ENCODE peak calls at places on chromosomes 1 and 21, in six cellular contexts. One of them, this sample, is unnamed.

GRCh38 chr21:43300496-43301423 is 126.2 kb downstream of the SIK1 start:
- DNase-seq in germinal center: no peak
- DNase-seq in AG04449: no peak
- DNase-seq in AG04450: no peak
- DNase-seq in epithelial cell of prostate: peak; percentile 52
- DNase-seq in stimulated activated effector memory CD8-positive, alpha-beta T cell treated with anti-CD3 and anti-CD28 coated beads, Interleukin-12 subunit alpha, Interleukin-12 subunit beta, amount 100 ng/mL, for 72 hours: no peak
- DNase-seq in this sample: peak; percentile 74

GRCh38 chr1:53172751-53173498 is 23.7 kb upstream of the CPT2 start:
- DNase-seq in germinal center: peak; percentile 81
- DNase-seq in AG04449: no peak
- DNase-seq in AG04450: no peak
- DNase-seq in epithelial cell of prostate: no peak
- DNase-seq in stimulated activated effector memory CD8-positive, alpha-beta T cell treated with anti-CD3 and anti-CD28 coated beads, Interleukin-12 subunit alpha, Interleukin-12 subunit beta, amount 100 ng/mL, for 72 hours: no peak
- DNase-seq in this sample: no peak

GRCh38 chr21:20902998-20903397 is 95.2 kb upstream of the NCAM2 start:
- DNase-seq in germinal center: no peak
- DNase-seq in AG04449: no peak
- DNase-seq in AG04450: no peak
- DNase-seq in epithelial cell of prostate: no peak
- DNase-seq in stimulated activated effector memory CD8-positive, alpha-beta T cell treated with anti-CD3 and anti-CD28 coated beads, Interleukin-12 subunit alpha, Interleukin-12 subunit beta, amount 100 ng/mL, for 72 hours: no peak
- DNase-seq in this sample: no peak

GRCh38 chr1:45925728-45926287 is 122.4 kb downstream of the MAST2 start:
- DNase-seq in germinal center: peak; percentile 30
- DNase-seq in AG04449: no peak
- DNase-seq in AG04450: no peak
- DNase-seq in epithelial cell of prostate: no peak
- DNase-seq in stimulated activated effector memory CD8-positive, alpha-beta T cell treated with anti-CD3 and anti-CD28 coated beads, Interleukin-12 subunit alpha, Interleukin-12 subunit beta, amount 100 ng/mL, for 72 hours: no peak
- DNase-seq in this sample: no peak

GRCh38 chr1:42139444-42139843 is 13.8 kb upstream of the GUCA2B start:
- DNase-seq in germinal center: no peak
- DNase-seq in AG04449: no peak
- DNase-seq in AG04450: no peak
- DNase-seq in epithelial cell of prostate: no peak
- DNase-seq in stimulated activated effector memory CD8-positive, alpha-beta T cell treated with anti-CD3 and anti-CD28 coated beads, Interleukin-12 subunit alpha, Interleukin-12 subunit beta, amount 100 ng/mL, for 72 hours: no peak
- DNase-seq in this sample: no peak

GRCh38 chr1:206693592-206693991 is 8.9 kb downstream of the MAPKAPK2 start:
- DNase-seq in germinal center: no peak
- DNase-seq in AG04449: no peak
- DNase-seq in AG04450: no peak
- DNase-seq in epithelial cell of prostate: no peak
- DNase-seq in stimulated activated effector memory CD8-positive, alpha-beta T cell treated with anti-CD3 and anti-CD28 coated beads, Interleukin-12 subunit alpha, Interleukin-12 subunit beta, amount 100 ng/mL, for 72 hours: no peak
- DNase-seq in this sample: no peak

GRCh38 chr1:198411240-198411639 is 129.2 kb downstream of the ATP6V1G3 start:
- DNase-seq in germinal center: no peak
- DNase-seq in AG04449: no peak
- DNase-seq in AG04450: no peak
- DNase-seq in epithelial cell of prostate: no peak
- DNase-seq in stimulated activated effector memory CD8-positive, alpha-beta T cell treated with anti-CD3 and anti-CD28 coated beads, Interleukin-12 subunit alpha, Interleukin-12 subunit beta, amount 100 ng/mL, for 72 hours: no peak
- DNase-seq in this sample: no peak

GRCh38 chr1:164602142-164602429 is 43.1 kb downstream of the PBX1 start:
- DNase-seq in germinal center: no peak
- DNase-seq in AG04449: no peak
- DNase-seq in AG04450: no peak
- DNase-seq in epithelial cell of prostate: peak; percentile 79
- DNase-seq in stimulated activated effector memory CD8-positive, alpha-beta T cell treated with anti-CD3 and anti-CD28 coated beads, Interleukin-12 subunit alpha, Interleukin-12 subunit beta, amount 100 ng/mL, for 72 hours: no peak
- DNase-seq in this sample: peak; percentile 87

GRCh38 chr1:212082765-212083406 is 47.3 kb downstream of the DTL start:
- DNase-seq in germinal center: no peak
- DNase-seq in AG04449: no peak
- DNase-seq in AG04450: no peak
- DNase-seq in epithelial cell of prostate: no peak
- DNase-seq in stimulated activated effector memory CD8-positive, alpha-beta T cell treated with anti-CD3 and anti-CD28 coated beads, Interleukin-12 subunit alpha, Interleukin-12 subunit beta, amount 100 ng/mL, for 72 hours: no peak
- DNase-seq in this sample: no peak

GRCh38 chr1:67612690-67613322 is 72.2 kb upstream of the GADD45A start:
- DNase-seq in germinal center: no peak
- DNase-seq in AG04449: no peak
- DNase-seq in AG04450: no peak
- DNase-seq in epithelial cell of prostate: no peak
- DNase-seq in stimulated activated effector memory CD8-positive, alpha-beta T cell treated with anti-CD3 and anti-CD28 coated beads, Interleukin-12 subunit alpha, Interleukin-12 subunit beta, amount 100 ng/mL, for 72 hours: no peak
- DNase-seq in this sample: no peak

GRCh38 chr1:27971674-27972073 is 11.9 kb downstream of the XKR8 start:
- DNase-seq in germinal center: no peak
- DNase-seq in AG04449: no peak
- DNase-seq in AG04450: no peak
- DNase-seq in epithelial cell of prostate: no peak
- DNase-seq in stimulated activated effector memory CD8-positive, alpha-beta T cell treated with anti-CD3 and anti-CD28 coated beads, Interleukin-12 subunit alpha, Interleukin-12 subunit beta, amount 100 ng/mL, for 72 hours: no peak
- DNase-seq in this sample: no peak

GRCh38 chr1:37657620-37658412 is 23.1 kb upstream of the RSPO1 start:
- DNase-seq in germinal center: no peak
- DNase-seq in AG04449: no peak
- DNase-seq in AG04450: no peak
- DNase-seq in epithelial cell of prostate: no peak
- DNase-seq in stimulated activated effector memory CD8-positive, alpha-beta T cell treated with anti-CD3 and anti-CD28 coated beads, Interleukin-12 subunit alpha, Interleukin-12 subunit beta, amount 100 ng/mL, for 72 hours: no peak
- DNase-seq in this sample: no peak

GRCh38 chr1:116290085-116290670 is 82.9 kb upstream of the ATP1A1 start:
- DNase-seq in germinal center: no peak
- DNase-seq in AG04449: no peak
- DNase-seq in AG04450: no peak
- DNase-seq in epithelial cell of prostate: peak; percentile 76
- DNase-seq in stimulated activated effector memory CD8-positive, alpha-beta T cell treated with anti-CD3 and anti-CD28 coated beads, Interleukin-12 subunit alpha, Interleukin-12 subunit beta, amount 100 ng/mL, for 72 hours: no peak
- DNase-seq in this sample: peak; percentile 95

GRCh38 chr1:156165083-156165482 is 11.7 kb downstream of the SEMA4A start:
- DNase-seq in germinal center: no peak
- DNase-seq in AG04449: no peak
- DNase-seq in AG04450: no peak
- DNase-seq in epithelial cell of prostate: no peak
- DNase-seq in stimulated activated effector memory CD8-positive, alpha-beta T cell treated with anti-CD3 and anti-CD28 coated beads, Interleukin-12 subunit alpha, Interleukin-12 subunit beta, amount 100 ng/mL, for 72 hours: no peak
- DNase-seq in this sample: peak; percentile 66

GRCh38 chr1:160675641-160676410 is 29.0 kb upstream of the SLAMF1 start:
- DNase-seq in germinal center: peak; percentile 58
- DNase-seq in AG04449: peak; percentile 21
- DNase-seq in AG04450: peak; percentile 18
- DNase-seq in epithelial cell of prostate: peak; percentile 20
- DNase-seq in stimulated activated effector memory CD8-positive, alpha-beta T cell treated with anti-CD3 and anti-CD28 coated beads, Interleukin-12 subunit alpha, Interleukin-12 subunit beta, amount 100 ng/mL, for 72 hours: peak; percentile 62
- DNase-seq in this sample: peak; percentile 27

GRCh38 chr21:25906554-25906953 is 171.8 kb downstream of the GABPA start:
- DNase-seq in germinal center: no peak
- DNase-seq in AG04449: no peak
- DNase-seq in AG04450: no peak
- DNase-seq in epithelial cell of prostate: no peak
- DNase-seq in stimulated activated effector memory CD8-positive, alpha-beta T cell treated with anti-CD3 and anti-CD28 coated beads, Interleukin-12 subunit alpha, Interleukin-12 subunit beta, amount 100 ng/mL, for 72 hours: no peak
- DNase-seq in this sample: no peak

GRCh38 chr1:12040457-12041051 is 21.3 kb downstream of the MIIP start:
- DNase-seq in germinal center: peak; percentile 76
- DNase-seq in AG04449: peak; percentile 59
- DNase-seq in AG04450: peak; percentile 86
- DNase-seq in epithelial cell of prostate: no peak
- DNase-seq in stimulated activated effector memory CD8-positive, alpha-beta T cell treated with anti-CD3 and anti-CD28 coated beads, Interleukin-12 subunit alpha, Interleukin-12 subunit beta, amount 100 ng/mL, for 72 hours: no peak
- DNase-seq in this sample: peak; percentile 21

GRCh38 chr1:227948493-227949260 is 945 bp upstream of the WNT9A start:
- DNase-seq in germinal center: no peak
- DNase-seq in AG04449: no peak
- DNase-seq in AG04450: no peak
- DNase-seq in epithelial cell of prostate: no peak
- DNase-seq in stimulated activated effector memory CD8-positive, alpha-beta T cell treated with anti-CD3 and anti-CD28 coated beads, Interleukin-12 subunit alpha, Interleukin-12 subunit beta, amount 100 ng/mL, for 72 hours: no peak
- DNase-seq in this sample: no peak

GRCh38 chr1:193552274-193552673 is 365.9 kb upstream of the B3GALT2 start:
- DNase-seq in germinal center: no peak
- DNase-seq in AG04449: no peak
- DNase-seq in AG04450: no peak
- DNase-seq in epithelial cell of prostate: no peak
- DNase-seq in stimulated activated effector memory CD8-positive, alpha-beta T cell treated with anti-CD3 and anti-CD28 coated beads, Interleukin-12 subunit alpha, Interleukin-12 subunit beta, amount 100 ng/mL, for 72 hours: no peak
- DNase-seq in this sample: no peak

GRCh38 chr21:24420694-24421093 is 1186.6 kb downstream of the MRPL39 start:
- DNase-seq in germinal center: no peak
- DNase-seq in AG04449: no peak
- DNase-seq in AG04450: no peak
- DNase-seq in epithelial cell of prostate: no peak
- DNase-seq in stimulated activated effector memory CD8-positive, alpha-beta T cell treated with anti-CD3 and anti-CD28 coated beads, Interleukin-12 subunit alpha, Interleukin-12 subunit beta, amount 100 ng/mL, for 72 hours: no peak
- DNase-seq in this sample: no peak

GRCh38 chr1:78145105-78145580 is 99.4 kb downstream of the GIPC2 start:
- DNase-seq in germinal center: peak; percentile 33
- DNase-seq in AG04449: peak; percentile 33
- DNase-seq in AG04450: peak; percentile 38
- DNase-seq in epithelial cell of prostate: peak; percentile 34
- DNase-seq in stimulated activated effector memory CD8-positive, alpha-beta T cell treated with anti-CD3 and anti-CD28 coated beads, Interleukin-12 subunit alpha, Interleukin-12 subunit beta, amount 100 ng/mL, for 72 hours: no peak
- DNase-seq in this sample: peak; percentile 16

GRCh38 chr1:52814465-52814864 is 28.1 kb upstream of the ZYG11A start:
- DNase-seq in germinal center: no peak
- DNase-seq in AG04449: no peak
- DNase-seq in AG04450: no peak
- DNase-seq in epithelial cell of prostate: peak; percentile 22
- DNase-seq in stimulated activated effector memory CD8-positive, alpha-beta T cell treated with anti-CD3 and anti-CD28 coated beads, Interleukin-12 subunit alpha, Interleukin-12 subunit beta, amount 100 ng/mL, for 72 hours: no peak
- DNase-seq in this sample: peak; percentile 78

GRCh38 chr1:109928591-109929111 is 18.0 kb downstream of the CSF1 start:
- DNase-seq in germinal center: no peak
- DNase-seq in AG04449: no peak
- DNase-seq in AG04450: no peak
- DNase-seq in epithelial cell of prostate: no peak
- DNase-seq in stimulated activated effector memory CD8-positive, alpha-beta T cell treated with anti-CD3 and anti-CD28 coated beads, Interleukin-12 subunit alpha, Interleukin-12 subunit beta, amount 100 ng/mL, for 72 hours: no peak
- DNase-seq in this sample: no peak

GRCh38 chr1:116375165-116375883 is 2.3 kb downstream of the ATP1A1 start:
- DNase-seq in germinal center: no peak
- DNase-seq in AG04449: no peak
- DNase-seq in AG04450: no peak
- DNase-seq in epithelial cell of prostate: no peak
- DNase-seq in stimulated activated effector memory CD8-positive, alpha-beta T cell treated with anti-CD3 and anti-CD28 coated beads, Interleukin-12 subunit alpha, Interleukin-12 subunit beta, amount 100 ng/mL, for 72 hours: no peak
- DNase-seq in this sample: peak; percentile 28

GRCh38 chr1:160177667-160178066 is 12.7 kb upstream of the CASQ1 start:
- DNase-seq in germinal center: no peak
- DNase-seq in AG04449: no peak
- DNase-seq in AG04450: no peak
- DNase-seq in epithelial cell of prostate: no peak
- DNase-seq in stimulated activated effector memory CD8-positive, alpha-beta T cell treated with anti-CD3 and anti-CD28 coated beads, Interleukin-12 subunit alpha, Interleukin-12 subunit beta, amount 100 ng/mL, for 72 hours: no peak
- DNase-seq in this sample: no peak

GRCh38 chr1:192579319-192579738 is 3.8 kb downstream of the RGS1 start:
- DNase-seq in germinal center: no peak
- DNase-seq in AG04449: no peak
- DNase-seq in AG04450: no peak
- DNase-seq in epithelial cell of prostate: peak; percentile 66
- DNase-seq in stimulated activated effector memory CD8-positive, alpha-beta T cell treated with anti-CD3 and anti-CD28 coated beads, Interleukin-12 subunit alpha, Interleukin-12 subunit beta, amount 100 ng/mL, for 72 hours: no peak
- DNase-seq in this sample: no peak

This sample was measured in foreskin keratinocyte.